ENCODE peak calls at places on chromosome 1, in nine cellular contexts. Q is IMR-90, S is keratinocyte, F is fibroblast of lung, M is neural progenitor cell, K is HCT116, X is mammary epithelial cell, Y is GM23338, B is H9. V is an unnamed sample.

GRCh38 chr1:6045110-6045502 is 582 bp upstream of the KCNAB2 start:
- DNase-seq in X (no peak), M (peak; percentile 37), B (no peak), K (no peak), S (no peak), Q (no peak), Y (no peak), F (no peak), V (no peak)

GRCh38 chr1:220750126-220750525 is 2.0 kb downstream of the MTARC2 start:
- DNase-seq in X (no peak), M (no peak), K (no peak), Y (no peak), F (no peak), Q (no peak), S (no peak), B (no peak), V (no peak)

GRCh38 chr1:155759966-155760630 is 71.2 kb downstream of the DAP3 start:
- DNase-seq in S (peak; percentile 32), F (peak; percentile 44), M (no peak), B (no peak), X (peak; percentile 72), Y (no peak), K (no peak), Q (no peak), V (no peak)

GRCh38 chr1:34268311-34269042 is 91.8 kb downstream of the C1orf94 start:
- DNase-seq in Q (peak; percentile 4), S (peak; percentile 91), X (no peak), Y (no peak), K (no peak), F (peak; percentile 92), M (no peak), B (no peak), V (no peak)

GRCh38 chr1:229943148-229943714 is 123.8 kb upstream of the GALNT2 start:
- DNase-seq in M (no peak), S (no peak), K (no peak), F (no peak), B (no peak), Y (no peak), X (no peak), Q (no peak), V (no peak)

GRCh38 chr1:40257313-40257687 is 736 bp upstream of the ZMPSTE24 start:
- DNase-seq in M (no peak), K (peak; percentile 16), Y (peak; percentile 33), S (no peak), B (peak; percentile 30), X (no peak), Q (no peak), F (no peak), V (peak; percentile 48)

GRCh38 chr1:31701137-31701736 is 2.6 kb downstream of the COL16A1 start:
- DNase-seq in B (no peak), S (peak; percentile 88), F (peak; percentile 96), M (no peak), Q (peak; percentile 98), Y (no peak), K (no peak), X (peak; percentile 93), V (peak; percentile 96)

GRCh38 chr1:6275826-6276764 is 15.2 kb upstream of the GPR153 start:
- DNase-seq in Y (peak; percentile 36), Q (peak; percentile 90), B (peak; percentile 69), F (peak; percentile 78), K (no peak), M (no peak), X (no peak), S (no peak), V (peak; percentile 85)

GRCh38 chr1:247435026-247435770 is 19.2 kb downstream of the NLRP3 start:
- DNase-seq in K (no peak), X (no peak), F (no peak), S (no peak), B (no peak), Y (no peak), M (no peak), Q (no peak), V (no peak)

GRCh38 chr1:53368314-53369033 is 40.6 kb upstream of the LRP8 start:
- DNase-seq in Q (no peak), B (peak; percentile 24), Y (no peak), K (no peak), X (no peak), S (no peak), F (no peak), M (no peak), V (no peak)

GRCh38 chr1:239307886-239308285 is 78.5 kb upstream of the CHRM3 start:
- DNase-seq in K (no peak), S (no peak), M (no peak), X (no peak), F (no peak), Y (no peak), Q (no peak), B (no peak), V (no peak)

GRCh38 chr1:234845097-234845660 is 235.2 kb upstream of the IRF2BP2 start:
- DNase-seq in B (no peak), X (peak; percentile 37), M (no peak), Q (no peak), F (peak; percentile 60), S (no peak), Y (no peak), K (no peak), V (no peak)

GRCh38 chr1:12083766-12084165 is 20.7 kb downstream of the TNFRSF8 start:
- DNase-seq in K (no peak), B (no peak), S (no peak), F (peak; percentile 88), X (no peak), Y (no peak), M (no peak), Q (peak; percentile 87), V (no peak)

DNA sequence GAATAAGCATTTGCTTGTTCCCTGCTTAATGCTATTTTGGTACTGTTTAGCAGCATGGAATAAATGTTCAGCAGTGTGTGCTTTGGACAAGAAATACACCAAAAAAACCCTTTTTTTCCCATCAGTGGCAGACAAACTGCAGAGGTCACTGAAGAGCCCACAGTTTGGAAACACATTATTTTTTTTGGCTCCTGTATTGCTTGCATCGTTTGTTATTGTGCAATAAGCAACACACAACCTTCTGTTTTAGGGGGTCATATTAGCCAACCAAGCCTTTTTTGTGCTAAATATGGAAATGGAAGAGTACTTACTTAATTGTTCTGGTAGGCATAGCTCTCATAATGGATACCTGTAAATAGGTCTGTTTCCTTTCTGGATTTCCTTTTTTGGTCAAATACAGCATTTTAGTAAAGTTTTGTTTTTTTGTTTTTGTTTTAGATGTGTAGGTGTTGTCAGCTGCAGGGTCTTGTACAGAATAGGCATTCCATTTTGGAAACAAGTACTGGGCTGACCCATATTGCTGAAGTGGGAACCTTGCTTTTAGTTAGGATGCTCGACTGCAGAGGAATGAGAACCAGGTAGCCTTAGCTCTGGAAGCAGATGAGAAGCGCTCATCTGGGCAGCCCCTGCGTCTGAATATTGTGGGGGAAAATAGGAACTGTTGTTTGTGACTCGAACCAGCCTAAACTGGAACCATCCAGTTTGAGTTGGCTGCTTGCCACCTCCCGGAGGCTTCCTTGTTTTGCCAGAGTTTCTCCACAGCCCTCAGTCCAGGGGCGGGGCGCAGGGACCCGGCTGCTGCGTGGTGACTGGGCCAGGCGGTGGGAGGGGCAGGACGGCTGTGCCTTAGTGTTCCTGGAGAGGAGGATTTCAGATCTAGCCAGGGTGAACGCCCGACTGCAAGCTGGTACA is 38.5 kb downstream of the SPEN start:
- DNase-seq in S (peak; percentile 53), F (peak; percentile 89), X (peak; percentile 86), M (peak; percentile 91), K (peak; percentile 41), B (peak; percentile 91), Q (peak; percentile 86), Y (peak; percentile 94), V (peak; percentile 98)
- TF ChIP-seq CTCF in S (no peak), F (peak; percentile 47), X (peak; percentile 32), M (no peak), K (no peak), B (no peak), Q (peak; percentile 35), Y (no peak), V (peak; percentile 20)

GRCh38 chr1:112954945-112955677 is 885 bp downstream of the SLC16A1 start:
- DNase-seq in K (peak; percentile 38), F (peak; percentile 75), S (no peak), B (peak; percentile 87), Q (peak; percentile 61), X (peak; percentile 71), M (peak; percentile 87), Y (peak; percentile 90), V (peak; percentile 73)

GRCh38 chr1:112956503-112957132 is 622 bp upstream of the SLC16A1 start:
- DNase-seq in X (peak; percentile 72), S (no peak), Q (no peak), M (peak; percentile 44), F (no peak), K (no peak), B (no peak), Y (peak; percentile 78), V (peak; percentile 5)

GRCh38 chr1:112955678-112956502 is at the start of gene SLC16A1:
- DNase-seq in B (peak; percentile 87), F (peak; percentile 93), Q (peak; percentile 91), S (peak; percentile 72), M (peak; percentile 95), Y (peak; percentile 90), K (peak; percentile 74), X (peak; percentile 90), V (peak; percentile 96)

GRCh38 chr1:112960381-112960780 is 4.4 kb upstream of the SLC16A1 start:
- DNase-seq in Y (no peak), M (no peak), Q (no peak), F (no peak), X (no peak), B (no peak), S (no peak), K (no peak), V (no peak)

GRCh38 chr1:112957133-112957812 is 1.3 kb upstream of the SLC16A1 start:
- DNase-seq in K (peak; percentile 75), M (peak; percentile 12), Q (peak; percentile 95), F (peak; percentile 92), Y (peak; percentile 75), S (no peak), X (peak; percentile 87), B (peak; percentile 65), V (peak; percentile 37)
- H2AFZ ChIP-seq in K (no peak overlapping the region), M (peak overlapping the region; percentile 97), Q (peak overlapping the region; percentile 85), F (peak overlapping the region; percentile 68), Y (no peak overlapping the region), S (peak overlapping the region; percentile 50), X (peak overlapping the region; percentile 87), B (no peak overlapping the region), V (peak overlapping the region; percentile 97)

DNA sequence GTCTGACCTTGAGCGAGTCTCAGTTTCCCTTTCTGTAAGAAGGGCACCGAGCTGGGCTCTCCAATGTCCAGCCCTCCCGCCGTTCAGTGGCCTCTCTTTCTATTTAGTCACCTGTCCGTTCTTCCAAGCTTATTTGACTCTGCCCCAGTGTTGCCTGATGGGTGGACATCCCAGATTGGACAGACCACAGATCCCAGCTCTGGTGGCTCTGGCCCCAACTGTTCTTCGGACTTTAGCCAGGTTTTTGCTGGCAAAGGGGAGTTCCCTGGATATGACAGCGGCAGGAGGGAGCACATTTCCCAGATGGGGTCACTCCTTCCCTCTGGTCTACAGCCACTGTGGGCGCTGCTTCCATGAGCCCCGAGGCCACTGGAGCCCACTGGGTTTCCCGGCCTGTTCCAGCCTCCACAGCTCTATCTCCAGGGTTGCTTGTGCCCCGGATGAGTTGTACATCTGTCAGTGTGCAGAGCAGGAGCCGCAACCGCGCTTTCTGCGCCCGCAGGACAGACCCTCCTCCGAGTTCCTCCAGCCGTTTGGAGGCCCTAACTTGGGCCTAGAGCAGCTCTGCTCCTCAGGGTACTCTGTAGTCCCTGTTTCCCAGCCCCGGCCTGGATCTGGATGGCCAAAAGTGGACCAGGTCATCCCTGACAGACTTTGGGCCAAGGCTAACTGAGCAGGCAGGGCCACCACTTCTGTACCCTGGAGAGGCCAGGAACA is 3.8 kb downstream of the DMBX1 start:
- DNase-seq in S (no peak), K (no peak), Q (no peak), Y (no peak), M (no peak), F (no peak), X (no peak), B (no peak), V (no peak)
- H3K27me3 ChIP-seq in S (peaks cover 82% of the 10 kb centered on the region), K (no peaks in the 10 kb centered on the region), Q (peaks cover 95% of the 10 kb centered on the region), Y (peaks cover 100% of the 10 kb centered on the region), M (peaks cover 100% of the 10 kb centered on the region), F (peaks cover 56% of the 10 kb centered on the region), X (peaks cover 48% of the 10 kb centered on the region), B (peaks cover 67% of the 10 kb centered on the region), V (peaks cover 90% of the 10 kb centered on the region)

GRCh38 chr1:9448132-9449105 is 90.8 kb upstream of the SLC25A33 start:
- DNase-seq in S (no peak), M (no peak), B (no peak), F (peak; percentile 59), X (no peak), K (no peak), Y (no peak), Q (peak; percentile 23), V (no peak)
- TF ChIP-seq CTCF in S (peak; percentile 6), M (no peak), B (no peak), F (peak; percentile 19), X (peak; percentile 7), K (peak; percentile 53), Y (no peak), Q (peak; percentile 33), V (peak; percentile 11)